ENCODE peak calls at places on chromosomes 1 and 21, in five cellular contexts. M is dermis microvascular lymphatic vessel endothelial cell, Y is H4, I is stomach, B is H7. K is an unnamed sample.

GRCh38 chr1:38102576-38102975 is 56.0 kb upstream of the POU3F1 start:
- DNase-seq in M (no peak), Y (no peak), I (no peak), B (peak; percentile 35), K (no peak)

GRCh38 chr1:28804071-28804470 is 7.9 kb upstream of the OPRD1 start:
- DNase-seq in M (no peak), Y (no peak), I (no peak), B (no peak), K (no peak)

GRCh38 chr1:154987326-154987725 is 4.2 kb downstream of the FLAD1 start:
- DNase-seq in M (no peak), Y (no peak), I (no peak), B (no peak), K (no peak)

GRCh38 chr1:99764909-99765308 is 1.5 kb downstream of the FRRS1 start:
- DNase-seq in M (no peak), Y (no peak), I (no peak), B (no peak), K (no peak)

GRCh38 chr21:21238882-21239400 is 240.7 kb downstream of the NCAM2 start:
- DNase-seq in M (no peak), Y (no peak), I (no peak), B (no peak), K (no peak)

GRCh38 chr1:38246955-38247952 is 200.7 kb upstream of the POU3F1 start:
- DNase-seq in M (peak; percentile 87), Y (no peak), I (no peak), B (no peak), K (no peak)

GRCh38 chr1:53696578-53696977 is 42.4 kb downstream of the GLIS1 start:
- DNase-seq in M (no peak), Y (no peak), I (no peak), B (no peak), K (no peak)

GRCh38 chr1:201758508-201759050 is 70.4 kb upstream of the IPO9 start:
- DNase-seq in M (no peak), Y (no peak), I (no peak), B (no peak), K (no peak)

GRCh38 chr1:76160225-76160624 is 85.7 kb downstream of the ST6GALNAC3 start:
- DNase-seq in M (no peak), Y (no peak), I (no peak), B (no peak), K (no peak)

GRCh38 chr1:115179397-115179835 is 90.1 kb upstream of the TSPAN2 start:
- DNase-seq in M (peak; percentile 72), Y (peak; percentile 62), I (no peak), B (no peak), K (peak; percentile 84)

GRCh38 chr1:152112101-152112884 is 3.0 kb downstream of the TCHH start:
- DNase-seq in M (peak; percentile 10), Y (no peak), I (no peak), B (peak; percentile 17), K (no peak)

GRCh38 chr1:23624440-23624839 is 65.1 kb upstream of the ID3 start:
- DNase-seq in M (no peak), Y (no peak), I (no peak), B (no peak), K (no peak)

GRCh38 chr1:238672262-238672661 is 714.1 kb upstream of the CHRM3 start:
- DNase-seq in M (no peak), Y (no peak), I (peak; percentile 28), B (peak; percentile 7), K (no peak)

GRCh38 chr1:27564710-27565649 is 39.0 kb downstream of the AHDC1 start:
- DNase-seq in M (no peak), Y (no peak), I (no peak), B (no peak), K (no peak)

GRCh38 chr1:119966681-119967080 is 70.4 kb upstream of the ADAM30 start:
- DNase-seq in M (no peak), Y (no peak), I (no peak), B (no peak), K (no peak)

GRCh38 chr1:204565617-204566582 is 49.7 kb downstream of the MDM4 start:
- DNase-seq in M (peak; percentile 79), Y (peak; percentile 64), I (peak; percentile 36), B (peak; percentile 85), K (no peak)

GRCh38 chr1:42732126-42732680 is 7.8 kb downstream of the CLDN19 start:
- DNase-seq in M (no peak), Y (no peak), I (no peak), B (no peak), K (no peak)